ENCODE peak calls at places on chromosomes 13 and 19, in six cellular contexts. H is fibroblast of lung, X is esophagus squamous epithelium, I is left ventricle myocardium inferior, Q is heart right ventricle, V is left lung. N is an unnamed sample.
A peak's percentile ranks its signal among the peaks of the same experiment; 100 is the strongest.

GRCh38 chr13:114012921-114013320 is 39.0 kb upstream of the C13orf46 start:
- DNase-seq in V (no peak), I (no peak), X (no peak), Q (no peak), H (no peak), N (no peak)

GRCh38 chr13:101283782-101284181 is 132.5 kb downstream of the NALCN start:
- DNase-seq in X (no peak), V (no peak), I (no peak), H (no peak), Q (no peak), N (peak; percentile 48)

GRCh38 chr13:37648604-37649003 is 50.0 kb upstream of the POSTN start:
- DNase-seq in H (peak; percentile 86), X (no peak), V (no peak), I (no peak), Q (no peak), N (no peak)

GRCh38 chr19:13103961-13104847 is 1.5 kb upstream of the LYL1 start:
- DNase-seq in X (peak; percentile 57), H (no peak), Q (peak; percentile 80), V (no peak), I (peak; percentile 79), N (peak; percentile 28)

GRCh38 chr13:28339419-28339818 is 155.5 kb downstream of the FLT1 start:
- DNase-seq in I (no peak), V (no peak), H (peak; percentile 67), X (no peak), Q (no peak), N (no peak)

GRCh38 chr19:58354478-58355030 is 1.3 kb upstream of the A1BG start:
- DNase-seq in I (no peak), V (no peak), H (no peak), Q (no peak), X (no peak), N (no peak)

GRCh38 chr19:11179716-11180297 is 17.5 kb downstream of the KANK2 start:
- DNase-seq in X (no peak), V (no peak), I (no peak), H (no peak), Q (no peak), N (no peak)

GRCh38 chr13:110561335-110562033 is at the start of gene RAB20:
- DNase-seq in Q (peak; percentile 90), I (peak; percentile 91), H (peak; percentile 75), X (peak; percentile 58), V (peak; percentile 94), N (peak; percentile 25)

GRCh38 chr19:3818479-3818878 is 32.3 kb upstream of the MATK start:
- DNase-seq in I (no peak), V (no peak), Q (no peak), H (peak; percentile 47), X (no peak), N (no peak)

GRCh38 chr19:10648360-10648759 is 5.8 kb upstream of the ILF3 start:
- DNase-seq in Q (no peak), X (no peak), I (no peak), V (no peak), H (no peak), N (no peak)

GRCh38 chr13:91141619-91142061 is 205.8 kb upstream of the MIR17HG start:
- DNase-seq in H (no peak), Q (no peak), I (no peak), X (no peak), V (no peak), N (no peak)

GRCh38 chr13:114161644-114162532 is 17.2 kb upstream of the CFAP97D2 start:
- DNase-seq in X (no peak), V (peak; percentile 82), Q (no peak), H (peak; percentile 34), I (peak; percentile 55), N (no peak)

GRCh38 chr19:18893573-18894253 is 2.2 kb downstream of the CERS1 start:
- DNase-seq in Q (no peak), H (no peak), V (no peak), X (no peak), I (no peak), N (no peak)

GRCh38 chr13:50378513-50378970 is 363.3 kb downstream of the KCNRG start:
- DNase-seq in X (no peak), V (no peak), I (no peak), Q (no peak), H (no peak), N (no peak)

GRCh38 chr13:52782486-52783448 is 43.1 kb upstream of the CNMD start:
- DNase-seq in V (no peak), I (peak; percentile 20), H (no peak), Q (no peak), X (no peak), N (no peak)

GRCh38 chr13:111115051-111115840 is at the start of gene ARHGEF7:
- DNase-seq in I (no peak), H (peak; percentile 7), X (no peak), V (no peak), Q (peak; percentile 37), N (no peak)

GRCh38 chr19:17582613-17583012 is 27.2 kb downstream of the COLGALT1 start:
- DNase-seq in I (no peak), X (no peak), Q (no peak), V (no peak), H (no peak), N (no peak)
- H3K27ac ChIP-seq in I (no peak overlapping the region), X (no peak overlapping the region), Q (no peak overlapping the region), V (no peak overlapping the region), H (no peak overlapping the region), N (no peak overlapping the region)

DNA sequence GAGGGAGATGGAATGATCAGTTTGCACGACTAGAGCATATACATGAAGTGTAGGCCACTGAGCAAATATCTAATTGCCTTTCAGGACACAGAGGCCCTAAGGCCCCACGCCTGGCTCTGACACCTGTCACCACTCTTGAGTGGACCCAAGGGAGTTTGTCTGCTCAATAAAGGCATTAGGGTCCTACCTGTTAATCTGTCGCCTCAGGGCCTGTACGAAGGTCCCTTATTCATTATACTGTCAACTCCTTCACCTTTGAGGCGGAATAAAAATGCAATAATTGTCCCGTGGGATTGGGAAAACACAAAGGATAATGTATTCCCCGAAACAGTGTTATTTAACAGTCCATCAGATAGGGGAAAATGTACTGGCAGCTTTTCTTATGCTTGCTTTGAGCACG is 161.9 kb upstream of the SERP2 start:
- DNase-seq in H (no peak), Q (no peak), I (no peak), X (no peak), V (no peak), N (no peak)
- H3K27ac ChIP-seq in H (no peak overlapping the region), Q (no peak overlapping the region), I (peak overlapping the region; percentile 42), X (peak overlapping the region; percentile 63), V (no peak overlapping the region), N (peak overlapping the region; percentile 99)

GRCh38 chr19:39507715-39508364 is 7.1 kb upstream of the SELENOV start:
- DNase-seq in V (no peak), I (no peak), X (no peak), Q (no peak), H (no peak), N (no peak)
- H3K27ac ChIP-seq in V (no peak overlapping the region), I (no peak overlapping the region), X (no peak overlapping the region), Q (no peak overlapping the region), H (no peak overlapping the region), N (no peak overlapping the region)

GRCh38 chr13:79625517-79625916 is 144.6 kb downstream of the NDFIP2 start:
- DNase-seq in V (no peak), H (no peak), X (no peak), I (no peak), Q (no peak), N (no peak)

GRCh38 chr13:79626924-79627323 is 146.0 kb downstream of the NDFIP2 start:
- DNase-seq in H (peak; percentile 38), V (no peak), X (no peak), Q (no peak), I (no peak), N (no peak)

GRCh38 chr13:79637086-79637763 is 156.3 kb downstream of the NDFIP2 start:
- DNase-seq in H (peak; percentile 9), I (peak; percentile 85), Q (peak; percentile 74), V (no peak), X (no peak), N (no peak)

GRCh38 chr13:79628463-79628862 is 147.5 kb downstream of the NDFIP2 start:
- DNase-seq in I (no peak), Q (no peak), V (no peak), X (no peak), H (no peak), N (no peak)

GRCh38 chr13:79631260-79631659 is 150.3 kb downstream of the NDFIP2 start:
- DNase-seq in V (no peak), I (no peak), H (peak; percentile 75), Q (no peak), X (no peak), N (no peak)
- H3K27ac ChIP-seq in V (no peak overlapping the region), I (peak overlapping the region; percentile 47), H (no peak overlapping the region), Q (no peak overlapping the region), X (peak overlapping the region; percentile 41), N (no peak overlapping the region)

GRCh38 chr19:48805452-48805851 is 5.4 kb downstream of the BCAT2 start:
- DNase-seq in Q (no peak), H (no peak), I (no peak), X (no peak), V (no peak), N (no peak)
- H3K27ac ChIP-seq in Q (no peak overlapping the region), H (no peak overlapping the region), I (no peak overlapping the region), X (no peak overlapping the region), V (no peak overlapping the region), N (peak overlapping the region; percentile 70)

DNA sequence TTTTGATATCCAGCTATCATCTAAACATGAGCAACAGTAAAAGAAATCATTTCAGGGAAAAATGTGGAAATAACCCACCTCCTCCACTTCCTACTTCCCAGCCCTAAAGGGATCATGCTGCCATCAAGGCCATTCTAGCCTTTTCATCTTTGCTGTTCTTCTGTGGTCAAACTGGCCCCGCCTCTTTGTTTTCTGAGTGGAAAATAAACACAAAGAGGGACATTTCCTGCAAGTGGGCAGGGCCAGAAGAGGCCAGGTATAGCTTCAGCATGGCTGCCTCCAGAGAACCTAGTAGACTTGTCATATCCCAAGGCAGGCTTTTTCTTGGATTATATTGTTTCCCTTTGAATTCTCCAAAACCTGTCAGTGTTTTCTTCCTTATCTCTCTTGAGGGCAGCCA is 117.4 kb downstream of the GPC6 start:
- DNase-seq in H (no peak), X (no peak), V (no peak), I (no peak), Q (no peak), N (no peak)
- H3K27ac ChIP-seq in H (no peak overlapping the region), X (no peak overlapping the region), V (no peak overlapping the region), I (no peak overlapping the region), Q (no peak overlapping the region), N (no peak overlapping the region)

GRCh38 chr13:72384879-72385278 is 342.6 kb downstream of the MZT1 start:
- DNase-seq in H (peak; percentile 55), Q (no peak), V (no peak), I (no peak), X (no peak), N (no peak)
- H3K27ac ChIP-seq in H (no peak overlapping the region), Q (no peak overlapping the region), V (no peak overlapping the region), I (no peak overlapping the region), X (no peak overlapping the region), N (no peak overlapping the region)

DNA sequence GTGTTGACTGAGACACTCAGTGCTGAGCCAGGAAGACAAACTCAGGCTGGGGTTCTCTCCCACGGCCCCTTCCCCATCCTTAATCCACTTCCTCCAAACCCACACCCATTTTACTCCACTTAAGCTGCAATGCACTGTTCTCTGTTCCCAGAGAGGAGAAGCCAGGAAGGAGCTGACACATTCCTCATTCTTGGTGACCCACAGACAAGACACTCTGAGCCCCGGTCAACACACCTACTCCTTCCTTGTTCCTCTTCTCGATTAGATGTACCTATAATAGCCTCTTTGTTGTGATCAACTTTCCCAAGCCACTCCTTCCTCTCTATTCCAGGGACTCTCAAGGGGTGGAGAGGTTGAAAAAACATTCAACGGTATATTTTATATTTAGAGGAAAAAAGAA is 47.1 kb downstream of the INSR start:
- DNase-seq in V (no peak), Q (no peak), I (no peak), H (no peak), X (no peak), N (no peak)
- H3K27ac ChIP-seq in V (no peak overlapping the region), Q (no peak overlapping the region), I (peak overlapping the region; percentile 39), H (no peak overlapping the region), X (no peak overlapping the region), N (no peak overlapping the region)

N was measured in caudate nucleus.